ENCODE peak calls at places on chromosome 15, in ten cellular contexts. J is stimulated activated naive CD8-positive, alpha-beta T cell treated with anti-CD3 and anti-CD28 coated beads, Interleukin-15, Interleukin-2, amounts not matched to agents 100 U/mL and 50 U/mL, for 24 hours; L is cardiac fibroblast; K is NCI-H345; Z is HEK293T; Y is activated CD4-positive, alpha-beta T cell treated with anti-CD3 and anti-CD28 coated beads, Interleukin-2, amount 50 U/mL, for 48 hours; T is endodermal cell; G is choroid plexus epithelial cell; M is hippocampal formation; D is aorta. O is an unnamed sample.

GRCh38 chr15:89442671-89443307 is 53.6 kb downstream of the RHCG start:
- DNase-seq in J (peak), L (peak), K (peak), Z (peak), Y (peak), T (peak), G (peak), M (peak), D (no peak), O (peak)

GRCh38 chr15:63923993-63924950 is 90.5 kb upstream of the HERC1 start:
- DNase-seq in J (no peak), L (no peak), K (no peak), Z (no peak), Y (no peak), T (no peak), G (peak), M (no peak), D (peak), O (no peak)

GRCh38 chr15:90036806-90037509 is 35.8 kb downstream of the ZNF710 start:
- DNase-seq in J (no peak), L (no peak), K (no peak), Z (no peak), Y (no peak), T (peak), G (peak), M (no peak), D (no peak), O (no peak)

GRCh38 chr15:44102675-44103254 is 92.3 kb downstream of the FRMD5 start:
- DNase-seq in J (no peak), L (peak), K (no peak), Z (no peak), Y (no peak), T (no peak), G (peak), M (peak), D (no peak), O (peak)

GRCh38 chr15:25784876-25785642 is 78.1 kb downstream of the ATP10A start:
- DNase-seq in J (no peak), L (peak), K (no peak), Z (no peak), Y (no peak), T (no peak), G (no peak), M (no peak), D (peak), O (no peak)

GRCh38 chr15:28101201-28101600 is 2.1 kb upstream of the OCA2 start:
- DNase-seq in J (no peak), L (no peak), K (no peak), Z (no peak), Y (no peak), T (peak), G (no peak), M (no peak), D (peak), O (no peak)

GRCh38 chr15:42504631-42505030 is 9.2 kb downstream of the SNAP23 start:
- DNase-seq in J (no peak), L (no peak), K (no peak), Z (no peak), Y (no peak), T (no peak), G (peak), M (no peak), D (no peak), O (no peak)

GRCh38 chr15:92527197-92527596 is 128.4 kb downstream of the FAM174B start:
- DNase-seq in J (no peak), L (peak), K (peak), Z (no peak), Y (no peak), T (no peak), G (peak), M (no peak), D (no peak), O (no peak)

GRCh38 chr15:32669870-32670623 is 28.5 kb downstream of the SCG5 start:
- DNase-seq in J (no peak), L (peak), K (no peak), Z (no peak), Y (no peak), T (no peak), G (peak), M (peak), D (no peak), O (peak)

O was measured in frontal cortex.